ENCODE peak calls at places on chromosome 3, in four cellular contexts. One of them, this sample, is unnamed. For H3K36me3, the result is how much of the 10 kb centered on the place peaks cover.

GRCh38 chr3:45688194-45688881 is 858 bp upstream of the SACM1L start:
- DNase-seq in mesendoderm: peak
- DNase-seq in H7: peak
- DNase-seq in heart right ventricle: no peak
- DNase-seq in this sample: no peak

GRCh38 chr3:31505353-31506048 is 27.2 kb upstream of the STT3B start:
- DNase-seq in mesendoderm: peak
- DNase-seq in H7: peak
- DNase-seq in heart right ventricle: no peak
- DNase-seq in this sample: no peak

GRCh38 chr3:12194669-12195161 is 36.0 kb upstream of the TIMP4 start:
- DNase-seq in mesendoderm: peak
- DNase-seq in H7: no peak
- DNase-seq in heart right ventricle: no peak
- DNase-seq in this sample: no peak

GRCh38 chr3:52561028-52561749 is 24.8 kb downstream of the UQCC5 start:
- DNase-seq in mesendoderm: no peak
- DNase-seq in H7: no peak
- DNase-seq in heart right ventricle: no peak
- DNase-seq in this sample: no peak

GRCh38 chr3:13507247-13507790 is 27.2 kb downstream of the HDAC11 start:
- DNase-seq in mesendoderm: no peak
- DNase-seq in H7: peak
- DNase-seq in heart right ventricle: no peak
- DNase-seq in this sample: no peak

GRCh38 chr3:8239718-8240698 is 261.6 kb upstream of the LMCD1 start:
- DNase-seq in mesendoderm: peak
- DNase-seq in H7: peak
- DNase-seq in heart right ventricle: no peak
- DNase-seq in this sample: peak

GRCh38 chr3:125042725-125043406 is 12.9 kb downstream of the HEG1 start:
- DNase-seq in mesendoderm: no peak
- DNase-seq in H7: peak
- DNase-seq in heart right ventricle: peak
- DNase-seq in this sample: no peak

GRCh38 chr3:69879051-69879450 is 120.5 kb upstream of the SAMMSON start:
- DNase-seq in mesendoderm: no peak
- DNase-seq in H7: no peak
- DNase-seq in heart right ventricle: no peak
- DNase-seq in this sample: no peak

GRCh38 chr3:66763294-66763693 is 234.8 kb upstream of the KBTBD8 start:
- DNase-seq in mesendoderm: no peak
- DNase-seq in H7: no peak
- DNase-seq in heart right ventricle: no peak
- DNase-seq in this sample: peak

GRCh38 chr3:148861277-148861869 is 3.7 kb upstream of the CPA3 start:
- DNase-seq in mesendoderm: peak
- DNase-seq in H7: peak
- DNase-seq in heart right ventricle: no peak
- DNase-seq in this sample: peak

GRCh38 chr3:151319613-151320012 is 3.0 kb upstream of the GPR87 start:
- DNase-seq in mesendoderm: no peak
- DNase-seq in H7: no peak
- DNase-seq in heart right ventricle: no peak
- DNase-seq in this sample: peak

GRCh38 chr3:23702198-23702597 is 103.6 kb upstream of the UBE2E1 start:
- DNase-seq in mesendoderm: peak
- DNase-seq in H7: no peak
- DNase-seq in heart right ventricle: no peak
- DNase-seq in this sample: no peak

GRCh38 chr3:60262546-60262945 is 988.7 kb downstream of the FHIT start:
- DNase-seq in mesendoderm: no peak
- DNase-seq in H7: no peak
- DNase-seq in heart right ventricle: no peak
- DNase-seq in this sample: no peak

GRCh38 chr3:153221748-153222162 is 59.7 kb downstream of the RAP2B start:
- DNase-seq in mesendoderm: peak
- DNase-seq in H7: no peak
- DNase-seq in heart right ventricle: peak
- DNase-seq in this sample: peak

GRCh38 chr3:17505856-17506255 is 236.6 kb downstream of the TBC1D5 start:
- DNase-seq in mesendoderm: no peak
- DNase-seq in H7: no peak
- DNase-seq in heart right ventricle: no peak
- DNase-seq in this sample: peak

GRCh38 chr3:133506215-133506901 is 67.1 kb upstream of the CDV3 start:
- DNase-seq in mesendoderm: no peak
- DNase-seq in H7: no peak
- DNase-seq in heart right ventricle: no peak
- DNase-seq in this sample: no peak

GRCh38 chr3:177652556-177653290 is 455.4 kb upstream of the TBL1XR1 start:
- DNase-seq in mesendoderm: no peak
- DNase-seq in H7: no peak
- DNase-seq in heart right ventricle: no peak
- DNase-seq in this sample: no peak

GRCh38 chr3:194333212-194333980 is 17.7 kb downstream of the CPN2 start:
- DNase-seq in mesendoderm: peak
- DNase-seq in H7: peak
- DNase-seq in heart right ventricle: peak
- DNase-seq in this sample: peak

GRCh38 chr3:114418724-114419543 is 125.1 kb downstream of the TIGIT start:
- DNase-seq in mesendoderm: peak
- DNase-seq in H7: peak
- DNase-seq in heart right ventricle: no peak
- DNase-seq in this sample: peak

GRCh38 chr3:162601101-162601670 is 1104.6 kb downstream of the OTOL1 start:
- DNase-seq in mesendoderm: no peak
- DNase-seq in H7: no peak
- DNase-seq in heart right ventricle: no peak
- DNase-seq in this sample: no peak

GRCh38 chr3:12964713-12965612 is 108.3 kb downstream of the IQSEC1 start:
- DNase-seq in mesendoderm: no peak
- DNase-seq in H7: peak
- DNase-seq in heart right ventricle: no peak
- DNase-seq in this sample: no peak

GRCh38 chr3:39138804-39139415 is 14.5 kb downstream of the CSRNP1 start:
- DNase-seq in mesendoderm: no peak
- DNase-seq in H7: peak
- DNase-seq in heart right ventricle: peak
- DNase-seq in this sample: no peak

GRCh38 chr3:126994661-126995161 is 11.8 kb downstream of the PLXNA1 start:
- DNase-seq in mesendoderm: no peak
- DNase-seq in H7: no peak
- DNase-seq in heart right ventricle: peak
- DNase-seq in this sample: no peak

GRCh38 chr3:36397856-36398255 is 17.6 kb downstream of the STAC start:
- DNase-seq in mesendoderm: no peak
- DNase-seq in H7: no peak
- DNase-seq in heart right ventricle: no peak
- DNase-seq in this sample: no peak

GRCh38 chr3:157078131-157078835 is 81.7 kb downstream of the CCNL1 start:
- DNase-seq in mesendoderm: no peak
- DNase-seq in H7: no peak
- DNase-seq in heart right ventricle: no peak
- DNase-seq in this sample: no peak

GRCh38 chr3:129345971-129346370 is 67.3 kb downstream of the HMCES start:
- DNase-seq in mesendoderm: no peak
- DNase-seq in H7: no peak
- DNase-seq in heart right ventricle: no peak
- DNase-seq in this sample: no peak

GRCh38 chr3:25587526-25587925 is 77.2 kb downstream of the TOP2B start:
- DNase-seq in mesendoderm: no peak
- DNase-seq in H7: no peak
- DNase-seq in heart right ventricle: no peak
- DNase-seq in this sample: no peak

GRCh38 chr3:134373942-134374790 is at the start of gene AMOTL2:
- DNase-seq in mesendoderm: peak
- DNase-seq in H7: peak
- DNase-seq in heart right ventricle: peak
- DNase-seq in this sample: peak

GRCh38 chr3:76038949-76039348 is 253.6 kb upstream of the ZNF717 start:
- DNase-seq in mesendoderm: no peak
- DNase-seq in H7: no peak
- DNase-seq in heart right ventricle: no peak
- DNase-seq in this sample: no peak

GRCh38 chr3:3800076-3800448 is 831 bp downstream of the LRRN1 start:
- DNase-seq in mesendoderm: peak
- DNase-seq in H7: peak
- DNase-seq in heart right ventricle: no peak
- DNase-seq in this sample: no peak

GRCh38 chr3:180980612-180981011 is 8.9 kb downstream of the DNAJC19 start:
- DNase-seq in mesendoderm: no peak
- DNase-seq in H7: no peak
- DNase-seq in heart right ventricle: no peak
- DNase-seq in this sample: no peak
- H3K36me3 ChIP-seq in mesendoderm: under half
- H3K36me3 ChIP-seq in H7: under half
- H3K36me3 ChIP-seq in heart right ventricle: under half
- H3K36me3 ChIP-seq in this sample: under half

GRCh38 chr3:132509506-132509905 is 87.6 kb upstream of the ACKR4 start:
- DNase-seq in mesendoderm: no peak
- DNase-seq in H7: no peak
- DNase-seq in heart right ventricle: no peak
- DNase-seq in this sample: no peak

GRCh38 chr3:132499071-132499470 is 81.8 kb downstream of the DNAJC13 start:
- DNase-seq in mesendoderm: no peak
- DNase-seq in H7: no peak
- DNase-seq in heart right ventricle: no peak
- DNase-seq in this sample: no peak

GRCh38 chr3:132507657-132508056 is 89.4 kb upstream of the ACKR4 start:
- DNase-seq in mesendoderm: no peak
- DNase-seq in H7: no peak
- DNase-seq in heart right ventricle: no peak
- DNase-seq in this sample: peak

GRCh38 chr3:132509096-132509495 is 88.0 kb upstream of the ACKR4 start:
- DNase-seq in mesendoderm: no peak
- DNase-seq in H7: no peak
- DNase-seq in heart right ventricle: no peak
- DNase-seq in this sample: no peak

DNA sequence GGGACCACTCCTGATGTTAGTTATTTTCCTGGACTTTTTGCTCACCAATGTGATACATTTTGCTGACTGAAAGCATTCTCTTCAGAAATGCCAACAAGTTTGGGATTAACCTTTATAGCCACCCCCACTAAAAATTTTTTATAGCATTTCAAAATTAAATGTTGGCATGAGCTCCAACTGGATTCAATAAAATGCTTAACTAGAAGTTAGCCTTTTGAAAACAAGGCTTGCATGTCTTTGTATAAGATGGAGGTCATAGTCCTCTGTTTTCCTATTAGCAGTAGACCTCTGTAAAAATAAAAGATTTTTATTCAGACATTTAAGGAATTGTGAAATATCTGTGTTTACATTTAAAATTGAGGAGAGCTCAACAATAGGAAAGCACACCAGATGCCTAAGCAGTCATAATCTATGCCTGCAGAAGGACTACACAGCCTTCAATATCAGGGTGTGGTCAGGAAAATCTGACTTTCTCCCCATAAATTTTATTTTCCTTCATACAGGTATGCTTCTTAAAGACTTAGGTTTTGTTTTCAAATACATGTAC is 87.1 kb downstream of the DNAJC13 start:
- DNase-seq in mesendoderm: no peak
- DNase-seq in H7: no peak
- DNase-seq in heart right ventricle: no peak
- DNase-seq in this sample: no peak
- H3K36me3 ChIP-seq in mesendoderm: under half
- H3K36me3 ChIP-seq in H7: under half
- H3K36me3 ChIP-seq in heart right ventricle: under half
- H3K36me3 ChIP-seq in this sample: under half

GRCh38 chr3:72839057-72839456 is 9.2 kb downstream of the SHQ1 start:
- DNase-seq in mesendoderm: no peak
- DNase-seq in H7: no peak
- DNase-seq in heart right ventricle: no peak
- DNase-seq in this sample: no peak
- H3K36me3 ChIP-seq in mesendoderm: under half
- H3K36me3 ChIP-seq in H7: under half
- H3K36me3 ChIP-seq in heart right ventricle: under half
- H3K36me3 ChIP-seq in this sample: under half

GRCh38 chr3:48591436-48591835 is 3.7 kb downstream of the COL7A1 start:
- DNase-seq in mesendoderm: no peak
- DNase-seq in H7: no peak
- DNase-seq in heart right ventricle: no peak
- DNase-seq in this sample: no peak

GRCh38 chr3:48588230-48588629 is 6.9 kb downstream of the COL7A1 start:
- DNase-seq in mesendoderm: no peak
- DNase-seq in H7: no peak
- DNase-seq in heart right ventricle: no peak
- DNase-seq in this sample: no peak

GRCh38 chr3:48585411-48585810 is 9.7 kb downstream of the COL7A1 start:
- DNase-seq in mesendoderm: no peak
- DNase-seq in H7: no peak
- DNase-seq in heart right ventricle: no peak
- DNase-seq in this sample: no peak

GRCh38 chr3:48584836-48585235 is 10.3 kb downstream of the COL7A1 start:
- DNase-seq in mesendoderm: no peak
- DNase-seq in H7: no peak
- DNase-seq in heart right ventricle: no peak
- DNase-seq in this sample: no peak

DNA sequence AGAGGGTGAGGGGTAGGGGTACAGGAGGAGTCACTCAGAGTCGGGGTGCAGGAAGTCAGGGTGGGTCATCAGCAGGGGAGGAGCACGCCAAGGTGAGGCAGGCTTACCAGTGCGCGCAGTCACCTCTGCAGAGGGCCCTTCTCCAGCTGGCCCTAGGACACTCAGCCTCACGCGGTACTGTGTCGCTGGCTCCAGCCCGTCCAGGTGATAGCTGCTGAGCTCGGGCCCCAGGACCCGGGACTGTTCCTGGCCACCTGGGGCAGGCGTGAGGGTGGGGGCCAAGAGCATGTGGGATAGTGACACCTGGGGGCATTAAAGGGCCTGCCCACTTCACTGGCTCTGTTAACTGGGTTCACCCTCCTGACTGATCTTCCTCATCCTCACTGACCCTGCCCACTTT is 7.4 kb downstream of the COL7A1 start:
- DNase-seq in mesendoderm: no peak
- DNase-seq in H7: no peak
- DNase-seq in heart right ventricle: no peak
- DNase-seq in this sample: no peak
- H3K36me3 ChIP-seq in mesendoderm: under half
- H3K36me3 ChIP-seq in H7: under half
- H3K36me3 ChIP-seq in heart right ventricle: under half
- H3K36me3 ChIP-seq in this sample: half or more

GRCh38 chr3:161230621-161231195 is 9.6 kb downstream of the NMD3 start:
- DNase-seq in mesendoderm: no peak
- DNase-seq in H7: no peak
- DNase-seq in heart right ventricle: no peak
- DNase-seq in this sample: peak

GRCh38 chr3:161231861-161232260 is 10.8 kb downstream of the NMD3 start:
- DNase-seq in mesendoderm: peak
- DNase-seq in H7: no peak
- DNase-seq in heart right ventricle: no peak
- DNase-seq in this sample: no peak

GRCh38 chr3:161233557-161233956 is 12.4 kb downstream of the NMD3 start:
- DNase-seq in mesendoderm: no peak
- DNase-seq in H7: no peak
- DNase-seq in heart right ventricle: no peak
- DNase-seq in this sample: no peak
- H3K36me3 ChIP-seq in mesendoderm: under half
- H3K36me3 ChIP-seq in H7: under half
- H3K36me3 ChIP-seq in heart right ventricle: under half
- H3K36me3 ChIP-seq in this sample: under half

GRCh38 chr3:159168788-159169187 is 366.9 kb downstream of the MFSD1 start:
- DNase-seq in mesendoderm: no peak
- DNase-seq in H7: no peak
- DNase-seq in heart right ventricle: no peak
- DNase-seq in this sample: peak
- H3K36me3 ChIP-seq in mesendoderm: under half
- H3K36me3 ChIP-seq in H7: under half
- H3K36me3 ChIP-seq in heart right ventricle: under half
- H3K36me3 ChIP-seq in this sample: under half